ENCODE peak calls at places on chromosomes 7 and 10, in eight cellular contexts. O is lower leg skin; K is cardiac fibroblast; J is progenitor cell of endocrine pancreas; E is stimulated activated CD8-positive, alpha-beta memory T cell treated with anti-CD3 and anti-CD28 coated beads, Interleukin-4, amount 100 ng/mL, for 48 hours; Z is HT-29; N is choroid plexus epithelial cell; G is activated T-helper 1 cell treated with anti-CD3 and anti-CD28 coated beads, Interleukin-12 subunit alpha, Interleukin-12 subunit beta, Interleukin-2, Interleukin-4 antibody, amounts not matched to agents 30 ng/mL and 10 ng/mL and 1 ng/mL, durations not matched to agents 14 hours and 24 hours and 36 hours. Q is an unnamed sample.

GRCh38 chr10:127012769-127013152 is 107.5 kb downstream of the DOCK1 start:
- DNase-seq in J (no peak), Z (peak; percentile 82), N (no peak), G (no peak), K (peak; percentile 29), O (peak; percentile 93), E (no peak), Q (no peak)

GRCh38 chr7:148773344-148773743 is 74.6 kb downstream of the CUL1 start:
- DNase-seq in N (peak; percentile 88), J (no peak), E (peak; percentile 37), Z (no peak), K (no peak), G (peak; percentile 35), O (no peak), Q (peak; percentile 68)

GRCh38 chr7:36999851-37000480 is 275.7 kb upstream of the AOAH start:
- DNase-seq in J (no peak), K (peak; percentile 3), N (no peak), Z (no peak), G (no peak), O (no peak), E (no peak), Q (no peak)

GRCh38 chr7:107505997-107506682 is 36.3 kb downstream of the GPR22 start:
- DNase-seq in Z (peak; percentile 99), N (peak; percentile 41), O (no peak), K (peak; percentile 7), E (no peak), G (no peak), J (no peak), Q (no peak)

GRCh38 chr7:155526225-155526624 is 20.1 kb downstream of the CNPY1 start:
- DNase-seq in K (no peak), E (no peak), O (no peak), J (no peak), N (no peak), Z (no peak), G (no peak), Q (no peak)

GRCh38 chr10:114412907-114413386 is 8.6 kb upstream of the AFAP1L2 start:
- DNase-seq in K (peak; percentile 75), E (no peak), O (peak; percentile 81), Z (peak; percentile 74), G (no peak), J (no peak), N (peak; percentile 82), Q (no peak)

GRCh38 chr7:27242580-27243339 is at the start of gene EVX1:
- DNase-seq in Z (peak; percentile 25), K (peak; percentile 10), G (no peak), O (no peak), E (peak; percentile 58), N (no peak), J (no peak), Q (no peak)

GRCh38 chr7:137931823-137932222 is 70.1 kb downstream of the CREB3L2 start:
- DNase-seq in J (no peak), N (no peak), G (no peak), K (no peak), O (no peak), Z (no peak), E (no peak), Q (no peak)

GRCh38 chr10:15313034-15313433 is 58.1 kb downstream of the FAM171A1 start:
- DNase-seq in J (no peak), N (no peak), G (no peak), K (peak; percentile 47), O (peak; percentile 79), E (no peak), Z (no peak), Q (no peak)

GRCh38 chr7:68691261-68692216 is 906.7 kb upstream of the AUTS2 start:
- DNase-seq in K (peak; percentile 67), O (no peak), J (no peak), N (peak; percentile 43), E (no peak), G (no peak), Z (no peak), Q (no peak)

GRCh38 chr10:58044072-58044471 is 223.6 kb downstream of the IPMK start:
- DNase-seq in K (peak; percentile 26), Z (no peak), G (no peak), N (peak; percentile 52), E (no peak), O (no peak), J (no peak), Q (no peak)

GRCh38 chr7:8303904-8304528 is 42.0 kb upstream of the ICA1 start:
- DNase-seq in K (no peak), N (no peak), E (no peak), G (no peak), O (no peak), J (no peak), Z (no peak), Q (no peak)

GRCh38 chr10:4399571-4399970 is 426.4 kb upstream of the AKR1E2 start:
- DNase-seq in K (peak; percentile 45), E (no peak), N (peak; percentile 29), J (no peak), G (no peak), O (no peak), Z (no peak), Q (no peak)

GRCh38 chr7:151882734-151883133 is 5.8 kb upstream of the PRKAG2 start:
- DNase-seq in O (no peak), G (no peak), J (no peak), E (no peak), N (no peak), K (no peak), Z (no peak), Q (peak; percentile 19)

GRCh38 chr10:79411546-79412495 is 33.6 kb downstream of the ZCCHC24 start:
- DNase-seq in Z (no peak), E (no peak), G (no peak), J (no peak), O (no peak), N (no peak), K (no peak), Q (no peak)

GRCh38 chr10:22552888-22553378 is 161.4 kb downstream of the PIP4K2A start:
- DNase-seq in N (peak; percentile 62), K (peak; percentile 26), G (no peak), O (no peak), J (no peak), Z (no peak), E (no peak), Q (no peak)

GRCh38 chr10:21369697-21370096 is 155.8 kb downstream of the SKIDA1 start:
- DNase-seq in K (peak; percentile 73), N (peak; percentile 65), G (no peak), E (no peak), J (no peak), Z (no peak), O (no peak), Q (no peak)

GRCh38 chr10:86206216-86206615 is 160.4 kb downstream of the GRID1 start:
- DNase-seq in N (no peak), G (no peak), J (no peak), O (no peak), E (no peak), K (no peak), Z (no peak), Q (peak; percentile 48)

GRCh38 chr7:74207586-74207985 is 2.2 kb upstream of the LAT2 start:
- DNase-seq in O (no peak), E (no peak), G (no peak), N (no peak), J (no peak), Z (no peak), K (no peak), Q (no peak)

GRCh38 chr10:70672165-70672992 is at the start of gene ADAMTS14:
- DNase-seq in O (no peak), G (no peak), J (peak; percentile 44), K (peak; percentile 48), E (peak; percentile 43), N (peak; percentile 36), Z (no peak), Q (no peak)

GRCh38 chr7:50336909-50337703 is 32.6 kb downstream of the IKZF1 start:
- DNase-seq in O (no peak), E (peak; percentile 63), G (no peak), K (no peak), N (no peak), Z (no peak), J (no peak), Q (no peak)

GRCh38 chr10:68271104-68271882 is 39.4 kb upstream of the ATOH7 start:
- DNase-seq in K (peak; percentile 77), N (peak; percentile 37), Z (no peak), J (no peak), G (no peak), E (no peak), O (no peak), Q (no peak)

GRCh38 chr10:112775347-112775746 is 174.7 kb upstream of the TCF7L2 start:
- DNase-seq in O (no peak), E (no peak), J (no peak), K (peak; percentile 46), Z (peak; percentile 58), N (peak; percentile 55), G (no peak), Q (no peak)

GRCh38 chr10:23294638-23295247 is 49.9 kb downstream of the C10orf67 start:
- DNase-seq in N (peak; percentile 45), O (no peak), K (peak; percentile 28), G (no peak), J (no peak), E (no peak), Z (peak; percentile 19), Q (no peak)

GRCh38 chr7:6430271-6430940 is 17.3 kb downstream of the DAGLB start:
- DNase-seq in E (no peak), K (peak; percentile 66), G (no peak), Z (no peak), O (no peak), N (peak; percentile 81), J (no peak), Q (no peak)

GRCh38 chr7:102883098-102883860 is 29.5 kb upstream of the LRRC17 start:
- DNase-seq in Z (peak; percentile 74), G (no peak), J (no peak), N (peak; percentile 82), E (no peak), O (no peak), K (no peak), Q (no peak)